ENCODE peak calls at places on chromosome 1, in four cellular contexts. One of them, this sample, is unnamed.

GRCh38 chr1:164562947-164563346 is 4.0 kb downstream of the PBX1 start:
- DNase-seq in H1: no peak
- DNase-seq in K562: no peak
- DNase-seq in HepG2: no peak
- DNase-seq in this sample: no peak

GRCh38 chr1:43340559-43340958 is 2.9 kb downstream of the MPL start:
- DNase-seq in K562: no peak
- DNase-seq in HepG2: peak
- DNase-seq in H1: no peak
- DNase-seq in this sample: no peak

GRCh38 chr1:221766210-221766609 is 24.3 kb upstream of the DUSP10 start:
- DNase-seq in HepG2: no peak
- DNase-seq in K562: no peak
- DNase-seq in H1: no peak
- DNase-seq in this sample: no peak

GRCh38 chr1:199946305-199947155 is 81.0 kb upstream of the NR5A2 start:
- DNase-seq in H1: no peak
- DNase-seq in K562: no peak
- DNase-seq in HepG2: no peak
- DNase-seq in this sample: no peak

GRCh38 chr1:48031676-48032075 is 34.5 kb upstream of the TRABD2B start:
- DNase-seq in K562: no peak
- DNase-seq in H1: no peak
- DNase-seq in HepG2: no peak
- DNase-seq in this sample: no peak

GRCh38 chr1:203306970-203307541 is 1.7 kb downstream of the BTG2 start:
- DNase-seq in H1: peak
- DNase-seq in HepG2: no peak
- DNase-seq in K562: no peak
- DNase-seq in this sample: no peak

GRCh38 chr1:53361541-53361961 is 33.7 kb upstream of the LRP8 start:
- DNase-seq in HepG2: no peak
- DNase-seq in H1: peak
- DNase-seq in K562: no peak
- DNase-seq in this sample: no peak

GRCh38 chr1:27071049-27071416 is 58.4 kb upstream of the TENT5B start:
- DNase-seq in K562: no peak
- DNase-seq in H1: no peak
- DNase-seq in HepG2: no peak
- DNase-seq in this sample: no peak

GRCh38 chr1:155251566-155251965 is 3.7 kb downstream of the ENTREP3 start:
- DNase-seq in K562: no peak
- DNase-seq in HepG2: no peak
- DNase-seq in H1: no peak
- DNase-seq in this sample: no peak

GRCh38 chr1:44934786-44935185 is 51.6 kb downstream of the EIF2B3 start:
- DNase-seq in K562: no peak
- DNase-seq in HepG2: no peak
- DNase-seq in H1: no peak
- DNase-seq in this sample: no peak

GRCh38 chr1:76950306-76950705 is 83.0 kb downstream of the ST6GALNAC5 start:
- DNase-seq in K562: no peak
- DNase-seq in H1: no peak
- DNase-seq in HepG2: no peak
- DNase-seq in this sample: no peak

GRCh38 chr1:181166377-181167196 is 78.1 kb downstream of the IER5 start:
- DNase-seq in K562: peak
- DNase-seq in HepG2: peak
- DNase-seq in H1: peak
- DNase-seq in this sample: peak

GRCh38 chr1:51422367-51423097 is 92.2 kb upstream of the TTC39A start:
- DNase-seq in H1: no peak
- DNase-seq in HepG2: no peak
- DNase-seq in K562: no peak
- DNase-seq in this sample: no peak

GRCh38 chr1:51420867-51421627 is 90.7 kb upstream of the TTC39A start:
- DNase-seq in K562: no peak
- DNase-seq in HepG2: no peak
- DNase-seq in H1: no peak
- DNase-seq in this sample: no peak

GRCh38 chr1:51423098-51423821 is 92.9 kb upstream of the TTC39A start:
- DNase-seq in H1: no peak
- DNase-seq in K562: peak
- DNase-seq in HepG2: no peak
- DNase-seq in this sample: no peak

GRCh38 chr1:51425273-51425672 is 93.8 kb downstream of the EPS15 start:
- DNase-seq in K562: no peak
- DNase-seq in H1: no peak
- DNase-seq in HepG2: no peak
- DNase-seq in this sample: no peak

DNA sequence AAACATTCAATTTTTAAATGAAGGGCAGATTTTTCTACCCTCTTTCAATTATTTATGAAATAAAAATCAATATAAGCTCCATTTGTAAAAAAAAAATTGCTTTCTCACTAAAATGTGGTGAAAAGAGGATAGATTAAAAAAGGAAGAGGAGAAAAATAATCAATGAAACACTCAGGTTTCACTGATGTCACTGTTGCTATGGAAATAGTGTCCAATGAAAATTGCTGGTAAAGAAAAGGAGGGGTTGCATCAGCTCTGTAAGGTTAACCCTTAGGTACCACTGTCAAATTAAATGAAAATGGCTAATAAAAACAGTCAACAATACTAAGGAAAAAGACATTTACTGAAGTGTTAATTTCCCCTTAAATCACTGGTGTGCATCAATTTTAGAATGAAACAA is 91.6 kb upstream of the TTC39A start:
- DNase-seq in HepG2: peak
- DNase-seq in H1: no peak
- DNase-seq in K562: peak
- DNase-seq in this sample: peak
- TF ChIP-seq RNF2 in HepG2: no peak
- TF ChIP-seq RNF2 in H1: no peak
- TF ChIP-seq RNF2 in K562: no peak
- TF ChIP-seq RNF2 in this sample: no peak

GRCh38 chr1:119871881-119872280 is 24.4 kb downstream of the ADAM30 start:
- DNase-seq in H1: no peak
- DNase-seq in K562: no peak
- DNase-seq in HepG2: no peak
- DNase-seq in this sample: no peak

GRCh38 chr1:119873166-119874025 is 22.9 kb downstream of the ADAM30 start:
- DNase-seq in H1: no peak
- DNase-seq in HepG2: no peak
- DNase-seq in K562: peak
- DNase-seq in this sample: no peak

GRCh38 chr1:119870917-119871486 is 25.3 kb downstream of the ADAM30 start:
- DNase-seq in HepG2: peak
- DNase-seq in K562: peak
- DNase-seq in H1: peak
- DNase-seq in this sample: peak

GRCh38 chr1:119868176-119868575 is 28.1 kb downstream of the ADAM30 start:
- DNase-seq in H1: no peak
- DNase-seq in K562: no peak
- DNase-seq in HepG2: no peak
- DNase-seq in this sample: no peak

DNA sequence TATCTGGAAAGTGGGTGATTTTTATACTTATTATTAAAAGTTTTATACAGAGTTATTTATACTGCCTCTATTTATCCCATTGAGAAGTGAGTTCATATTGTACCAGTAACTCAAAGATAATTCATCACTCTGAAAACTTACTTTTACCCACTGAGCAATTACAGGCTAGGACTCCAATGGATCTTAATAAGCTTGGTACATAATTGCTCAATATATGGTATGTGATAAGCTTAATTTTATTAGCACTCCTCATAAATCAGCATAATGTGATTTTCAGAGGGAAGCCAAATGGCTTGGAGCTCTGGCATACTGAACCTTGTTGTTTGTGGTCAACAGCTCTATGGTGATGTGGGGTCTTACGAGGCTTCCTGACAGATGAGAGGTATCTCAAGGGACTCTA is 26.4 kb downstream of the ADAM30 start:
- DNase-seq in H1: no peak
- DNase-seq in K562: no peak
- DNase-seq in HepG2: no peak
- DNase-seq in this sample: no peak
- TF ChIP-seq RFX5 in H1: no peak
- TF ChIP-seq RFX5 in K562: no peak
- TF ChIP-seq RFX5 in HepG2: no peak
- TF ChIP-seq RFX5 in this sample: no peak

GRCh38 chr1:6785318-6785712 is at the start of gene CAMTA1:
- DNase-seq in K562: no peak
- DNase-seq in H1: peak
- DNase-seq in HepG2: no peak
- DNase-seq in this sample: no peak

GRCh38 chr1:6782151-6782550 is 3.1 kb upstream of the CAMTA1 start:
- DNase-seq in HepG2: no peak
- DNase-seq in K562: no peak
- DNase-seq in H1: no peak
- DNase-seq in this sample: no peak

GRCh38 chr1:6783956-6784559 is 1.2 kb upstream of the CAMTA1 start:
- DNase-seq in H1: no peak
- DNase-seq in K562: no peak
- DNase-seq in HepG2: no peak
- DNase-seq in this sample: no peak

GRCh38 chr1:6784560-6785317 is 515 bp upstream of the CAMTA1 start:
- DNase-seq in HepG2: peak
- DNase-seq in K562: peak
- DNase-seq in H1: peak
- DNase-seq in this sample: peak

GRCh38 chr1:6783221-6783620 is 2.0 kb upstream of the CAMTA1 start:
- DNase-seq in H1: no peak
- DNase-seq in K562: no peak
- DNase-seq in HepG2: no peak
- DNase-seq in this sample: no peak
- H3K27ac ChIP-seq in H1: no peak
- H3K27ac ChIP-seq in K562: no peak
- H3K27ac ChIP-seq in HepG2: no peak
- H3K27ac ChIP-seq in this sample: no peak

GRCh38 chr1:87591492-87591891 is 262.8 kb downstream of the LMO4 start:
- DNase-seq in H1: no peak
- DNase-seq in HepG2: no peak
- DNase-seq in K562: no peak
- DNase-seq in this sample: no peak
- TF ChIP-seq RNF2 in H1: no peak
- TF ChIP-seq RNF2 in HepG2: no peak
- TF ChIP-seq RNF2 in K562: no peak
- TF ChIP-seq RNF2 in this sample: no peak

GRCh38 chr1:196545239-196545638 is 63.0 kb downstream of the KCNT2 start:
- DNase-seq in HepG2: no peak
- DNase-seq in H1: no peak
- DNase-seq in K562: no peak
- DNase-seq in this sample: no peak

DNA sequence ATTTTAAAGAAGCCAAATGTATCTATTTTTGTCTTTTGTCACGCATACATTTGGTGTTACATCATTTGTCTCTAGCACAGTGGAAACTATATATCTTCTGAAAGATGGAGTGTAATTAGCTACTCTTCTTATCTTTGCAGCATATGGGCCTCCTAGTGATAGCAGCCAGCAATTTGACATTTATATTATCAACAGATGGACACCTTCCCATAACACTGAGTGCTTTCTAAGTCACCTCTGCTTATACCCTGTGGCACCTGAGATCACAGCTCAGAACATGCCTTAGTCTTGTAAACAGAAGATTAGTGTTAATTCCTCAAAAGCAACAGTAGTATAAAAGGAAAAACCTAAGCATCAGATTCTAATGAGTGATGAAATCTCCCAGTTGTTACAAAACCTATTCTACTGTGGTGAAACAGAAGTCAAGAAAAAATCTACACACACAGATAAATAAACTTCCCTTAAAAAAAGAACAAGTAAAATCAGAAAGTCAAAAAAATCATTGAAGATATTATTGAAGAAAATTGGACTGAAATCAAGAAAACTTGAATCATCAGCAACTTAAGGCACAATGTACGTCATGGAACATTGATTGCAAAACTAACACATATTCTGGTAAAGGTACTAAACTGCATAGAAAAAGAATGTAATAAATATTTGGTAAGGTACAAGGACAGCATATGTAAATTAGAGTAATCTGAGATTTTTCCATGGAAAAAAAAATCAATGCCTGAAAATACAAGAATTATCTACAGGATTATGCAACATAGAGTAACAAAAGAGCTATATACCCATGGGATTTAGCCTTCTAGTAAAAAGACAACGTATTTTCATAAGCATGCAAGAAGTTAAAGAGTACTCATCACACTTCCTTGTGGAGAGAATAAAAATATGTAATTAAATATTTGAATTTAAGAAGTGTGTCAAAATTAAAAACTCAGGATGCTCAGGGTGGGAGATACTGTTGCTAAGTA is 61.7 kb downstream of the KCNT2 start:
- DNase-seq in H1: no peak
- DNase-seq in K562: peak
- DNase-seq in HepG2: no peak
- DNase-seq in this sample: no peak
- TF ChIP-seq RFX5 in H1: no peak
- TF ChIP-seq RFX5 in K562: no peak
- TF ChIP-seq RFX5 in HepG2: no peak
- TF ChIP-seq RFX5 in this sample: no peak

This sample was measured in A549.